ENCODE peak calls at places on chromosomes 2 and 18, in nine cellular contexts. Y is amygdala, L is activated B cell treated with CpG ODN at 0.5 μM for 24 hours, W is left cardiac atrium, S is H4, N is MCF 10A, A is mucosa of gallbladder, X is neural progenitor cell, K is T-helper 2 cell. I is an unnamed sample.

GRCh38 chr2:234014462-234014861 is 36.0 kb upstream of the SPP2 start:
- DNase-seq in N (no peak), X (no peak), W (no peak), K (no peak), A (no peak), Y (no peak), L (no peak), S (no peak), I (no peak)

GRCh38 chr18:37286801-37287200 is 278.8 kb downstream of the CELF4 start:
- DNase-seq in Y (no peak), K (no peak), S (no peak), X (no peak), A (no peak), L (no peak), W (no peak), N (no peak), I (no peak)

GRCh38 chr2:179842498-179843153 is 18.8 kb downstream of the ZNF385B start:
- DNase-seq in S (peak), K (no peak), X (peak), L (no peak), Y (no peak), N (no peak), W (no peak), A (no peak), I (no peak)

GRCh38 chr2:238947920-238948710 is 100.2 kb downstream of the TWIST2 start:
- DNase-seq in W (peak), S (peak), A (peak), N (peak), X (no peak), K (no peak), Y (no peak), L (no peak), I (no peak)

GRCh38 chr2:208017721-208018120 is 7.6 kb downstream of the PLEKHM3 start:
- DNase-seq in X (no peak), A (no peak), Y (no peak), L (no peak), W (no peak), S (no peak), K (no peak), N (no peak), I (no peak)

GRCh38 chr2:98444436-98445166 is at the start of gene INPP4A:
- DNase-seq in K (peak), S (no peak), L (peak), Y (peak), N (peak), W (peak), X (peak), A (peak), I (peak)

GRCh38 chr18:48412339-48412929 is 3.3 kb upstream of the ZBTB7C start:
- DNase-seq in N (peak), K (no peak), W (no peak), Y (no peak), S (peak), L (no peak), A (no peak), X (peak), I (no peak)

GRCh38 chr2:126042089-126042488 is 613.9 kb upstream of the GYPC start:
- DNase-seq in X (no peak), S (no peak), W (no peak), N (no peak), Y (no peak), L (no peak), A (peak), K (no peak), I (no peak)

GRCh38 chr2:200483729-200484198 is 26.1 kb downstream of the KCTD18 start:
- DNase-seq in S (peak), L (no peak), X (peak), Y (no peak), W (peak), A (peak), K (no peak), N (peak), I (no peak)

GRCh38 chr2:206260427-206261012 is 13.9 kb upstream of the ZDBF2 start:
- DNase-seq in L (no peak), N (peak), W (no peak), Y (no peak), K (no peak), X (no peak), A (no peak), S (peak), I (no peak)

GRCh38 chr2:217061916-217062315 is 202.1 kb upstream of the TNP1 start:
- DNase-seq in L (no peak), W (no peak), K (no peak), S (no peak), A (no peak), X (no peak), N (no peak), Y (no peak), I (no peak)

GRCh38 chr2:240192661-240193060 is 52.2 kb upstream of the OTOS start:
- DNase-seq in S (no peak), W (no peak), L (no peak), K (no peak), N (no peak), A (no peak), Y (no peak), X (no peak), I (no peak)